ENCODE peak calls at places on chromosome 1, in nine cellular contexts. K is left ventricle myocardium inferior, Q is GM06990, F is breast epithelium, X is fibroblast of mammary gland, Z is neural progenitor cell, I is transverse colon, C is left lung, R is cardiac muscle cell. B is an unnamed sample.

GRCh38 chr1:8939362-8939995 is 6.2 kb upstream of the CA6 start:
- DNase-seq in K (no peak), Q (no peak), F (no peak), X (peak; percentile 56), Z (no peak), I (no peak), C (no peak), R (no peak), B (no peak)

GRCh38 chr1:231419738-231420298 is 2.3 kb downstream of the EGLN1 start:
- DNase-seq in K (no peak), Q (peak; percentile 9), F (no peak), X (peak; percentile 51), Z (peak; percentile 5), I (no peak), C (no peak), R (no peak), B (no peak)

GRCh38 chr1:64469121-64469520 is 808 bp upstream of the CACHD1 start:
- DNase-seq in K (no peak), Q (no peak), F (no peak), X (no peak), Z (no peak), I (no peak), C (no peak), R (no peak), B (no peak)

GRCh38 chr1:145846191-145846590 is 761 bp downstream of the NUDT17 start:
- DNase-seq in K (no peak), Q (peak; percentile 55), F (no peak), X (peak; percentile 41), Z (peak; percentile 69), I (no peak), C (no peak), R (peak; percentile 61), B (no peak)

GRCh38 chr1:15919316-15919715 is 56.6 kb downstream of the ZBTB17 start:
- DNase-seq in K (no peak), Q (no peak), F (no peak), X (peak; percentile 73), Z (no peak), I (no peak), C (no peak), R (no peak), B (no peak)

GRCh38 chr1:77170687-77171086 is 48.5 kb downstream of the PIGK start:
- DNase-seq in K (no peak), Q (no peak), F (no peak), X (peak; percentile 95), Z (no peak), I (no peak), C (no peak), R (no peak), B (no peak)

GRCh38 chr1:100585774-100586173 is 47.8 kb downstream of the GPR88 start:
- DNase-seq in K (no peak), Q (no peak), F (no peak), X (peak; percentile 58), Z (no peak), I (no peak), C (no peak), R (no peak), B (no peak)

GRCh38 chr1:117010310-117010969 is 8.9 kb downstream of the CD101 start:
- DNase-seq in K (no peak), Q (no peak), F (no peak), X (no peak), Z (peak; percentile 13), I (no peak), C (no peak), R (no peak), B (no peak)

GRCh38 chr1:232096751-232097150 is 470.2 kb downstream of the DISC1 start:
- DNase-seq in K (no peak), Q (no peak), F (no peak), X (no peak), Z (no peak), I (no peak), C (no peak), R (no peak), B (no peak)

GRCh38 chr1:41608242-41608641 is 123.8 kb upstream of the EDN2 start:
- DNase-seq in K (no peak), Q (no peak), F (no peak), X (no peak), Z (peak; percentile 31), I (no peak), C (peak; percentile 55), R (no peak), B (no peak)

GRCh38 chr1:176515310-176515709 is 52.3 kb downstream of the PAPPA2 start:
- DNase-seq in K (no peak), Q (no peak), F (peak; percentile 40), X (peak; percentile 92), Z (no peak), I (no peak), C (no peak), R (no peak), B (no peak)

GRCh38 chr1:39087109-39087834 is 61.1 kb downstream of the NDUFS5 start:
- DNase-seq in K (no peak), Q (no peak), F (no peak), X (peak; percentile 89), Z (no peak), I (no peak), C (no peak), R (no peak), B (no peak)

GRCh38 chr1:209685835-209686234 is 10.6 kb downstream of the G0S2 start:
- DNase-seq in K (no peak), Q (no peak), F (no peak), X (no peak), Z (peak; percentile 39), I (no peak), C (no peak), R (no peak), B (no peak)

GRCh38 chr1:247885011-247885410 is 10.4 kb upstream of the OR2W3 start:
- DNase-seq in K (no peak), Q (no peak), F (no peak), X (peak; percentile 1), Z (no peak), I (no peak), C (no peak), R (no peak), B (no peak)

GRCh38 chr1:8218351-8219092 is 99.4 kb upstream of the SLC45A1 start:
- DNase-seq in K (no peak), Q (no peak), F (no peak), X (peak; percentile 91), Z (no peak), I (no peak), C (no peak), R (no peak), B (no peak)

GRCh38 chr1:159924025-159924790 is 1.1 kb downstream of the TAGLN2 start:
- DNase-seq in K (peak; percentile 90), Q (peak; percentile 79), F (peak; percentile 86), X (peak; percentile 88), Z (no peak), I (peak; percentile 90), C (peak; percentile 92), R (no peak), B (peak; percentile 88)

GRCh38 chr1:179034720-179035119 is 9.0 kb downstream of the FAM20B start:
- DNase-seq in K (no peak), Q (peak; percentile 72), F (no peak), X (peak; percentile 74), Z (no peak), I (no peak), C (no peak), R (no peak), B (no peak)

GRCh38 chr1:7861452-7861851 is 8.6 kb upstream of the UTS2 start:
- DNase-seq in K (no peak), Q (no peak), F (no peak), X (no peak), Z (no peak), I (no peak), C (no peak), R (no peak), B (no peak)

GRCh38 chr1:36652011-36652410 is 169.3 kb upstream of the CSF3R start:
- DNase-seq in K (no peak), Q (no peak), F (no peak), X (no peak), Z (no peak), I (no peak), C (no peak), R (no peak), B (no peak)

GRCh38 chr1:119714583-119714982 is 2.8 kb downstream of the PHGDH start:
- DNase-seq in K (no peak), Q (no peak), F (no peak), X (peak; percentile 23), Z (no peak), I (no peak), C (no peak), R (no peak), B (no peak)

GRCh38 chr1:246195296-246195695 is 311.8 kb downstream of the SMYD3 start:
- DNase-seq in K (no peak), Q (no peak), F (no peak), X (no peak), Z (no peak), I (no peak), C (no peak), R (no peak), B (no peak)

GRCh38 chr1:228109962-228110488 is 926 bp upstream of the MRPL55 start:
- DNase-seq in K (no peak), Q (no peak), F (no peak), X (no peak), Z (peak; percentile 33), I (no peak), C (no peak), R (no peak), B (no peak)
- TF ChIP-seq CTCF in K (no peak), Q (no peak), F (no peak), X (no peak), Z (no peak), I (no peak), C (no peak), R (no peak), B (no peak)

GRCh38 chr1:226215239-226215638 is 8.2 kb upstream of the MIXL1 start:
- DNase-seq in K (no peak), Q (no peak), F (no peak), X (no peak), Z (no peak), I (no peak), C (no peak), R (no peak), B (no peak)
- H3K4me3 ChIP-seq in K (no peak overlapping the region), Q (no peak overlapping the region), F (no peak overlapping the region), X (no peak overlapping the region), Z (no peak overlapping the region), I (no peak overlapping the region), C (no peak overlapping the region), R (no peak overlapping the region), B (no peak overlapping the region)

GRCh38 chr1:220462756-220463155 is 65.2 kb upstream of the MARK1 start:
- DNase-seq in K (no peak), Q (no peak), F (no peak), X (no peak), Z (peak; percentile 79), I (peak; percentile 14), C (no peak), R (peak; percentile 45), B (peak; percentile 9)
- TF ChIP-seq CTCF in K (peak; percentile 8), Q (no peak), F (no peak), X (no peak), Z (no peak), I (no peak), C (no peak), R (no peak), B (no peak)

DNA sequence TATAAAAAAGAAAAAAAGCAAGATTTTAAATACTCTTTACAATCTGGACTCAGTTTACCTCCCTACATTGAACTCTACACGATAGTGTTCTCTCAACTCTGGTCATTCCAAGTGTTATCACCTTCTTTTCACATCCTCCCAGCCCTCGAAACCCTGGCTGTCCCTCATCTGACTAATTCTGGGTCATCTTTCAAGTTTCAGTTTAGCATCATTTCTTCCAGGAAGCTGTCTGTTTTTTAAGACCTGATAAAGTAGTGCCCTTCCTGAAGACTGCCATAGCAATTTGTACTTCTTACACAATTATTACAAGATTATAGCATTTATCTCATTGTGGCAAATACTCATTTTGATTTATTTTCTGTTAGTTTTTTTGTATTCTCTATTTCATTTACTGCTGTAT is 1.2 kb downstream of the ALG14 start:
- DNase-seq in K (no peak), Q (no peak), F (no peak), X (no peak), Z (no peak), I (no peak), C (no peak), R (no peak), B (no peak)
- H3K4me3 ChIP-seq in K (peak overlapping the region; percentile 75), Q (peak overlapping the region; percentile 83), F (peak overlapping the region; percentile 76), X (peak overlapping the region; percentile 92), Z (peak overlapping the region; percentile 70), I (no peak overlapping the region), C (peak overlapping the region; percentile 63), R (peak overlapping the region; percentile 74), B (no peak overlapping the region)